ENCODE peak calls at places on chromosomes 1 and 21, in eight cellular contexts. S is heart right ventricle, W is HL-60, A is body of pancreas, Y is AG04450, X is endothelial cell of umbilical vein, K is K562, Q is OCI-LY7. B is an unnamed sample.

GRCh38 chr1:218705391-218705790 is 360.3 kb downstream of the TGFB2 start:
- DNase-seq in S (no peak), X (peak), K (no peak), A (no peak), Y (no peak), Q (no peak), W (no peak), B (no peak)

GRCh38 chr1:205687242-205687641 is 6.9 kb upstream of the SLC45A3 start:
- DNase-seq in A (no peak), X (no peak), Y (no peak), Q (no peak), S (no peak), K (no peak), W (no peak), B (no peak)

GRCh38 chr1:184409011-184409410 is 22.2 kb downstream of the C1orf21 start:
- DNase-seq in Q (no peak), A (no peak), X (no peak), K (no peak), S (no peak), Y (no peak), W (no peak), B (no peak)

GRCh38 chr1:218779341-218779831 is 394.3 kb upstream of the LYPLAL1 start:
- DNase-seq in A (no peak), S (no peak), Y (no peak), K (no peak), X (no peak), W (no peak), Q (no peak), B (no peak)

GRCh38 chr1:53378932-53379661 is 51.2 kb upstream of the LRP8 start:
- DNase-seq in Q (no peak), S (no peak), Y (no peak), A (no peak), K (no peak), X (no peak), W (no peak), B (peak)

GRCh38 chr1:22884806-22885559 is 87.7 kb downstream of the LACTBL1 start:
- DNase-seq in A (no peak), Y (no peak), K (no peak), S (no peak), Q (no peak), X (no peak), W (no peak), B (no peak)

GRCh38 chr1:153789478-153790148 is 14.4 kb downstream of the SLC27A3 start:
- DNase-seq in K (no peak), W (peak), A (peak), Q (no peak), Y (no peak), S (no peak), X (no peak), B (peak)

GRCh38 chr1:207458409-207458808 is 4.3 kb downstream of the CR2 start:
- DNase-seq in Q (no peak), W (no peak), X (no peak), Y (no peak), K (no peak), A (no peak), S (no peak), B (no peak)

GRCh38 chr1:36136535-36136934 is 11.5 kb upstream of the COL8A2 start:
- DNase-seq in Q (no peak), Y (peak), S (no peak), W (no peak), A (no peak), X (peak), K (no peak), B (no peak)

GRCh38 chr1:12616709-12617373 is 1.2 kb downstream of the DHRS3 start:
- DNase-seq in S (peak), Y (no peak), W (no peak), K (no peak), Q (no peak), X (no peak), A (peak), B (no peak)

GRCh38 chr1:92960395-92961130 is 699 bp downstream of the DIPK1A start:
- DNase-seq in Y (peak), A (peak), Q (peak), K (peak), W (peak), X (peak), S (peak), B (peak)

GRCh38 chr1:110288111-110288510 is 51.1 kb upstream of the RBM15 start:
- DNase-seq in Q (no peak), K (no peak), Y (no peak), S (no peak), A (no peak), W (no peak), X (no peak), B (no peak)

GRCh38 chr1:219126267-219126862 is 47.3 kb upstream of the LYPLAL1 start:
- DNase-seq in Q (no peak), W (no peak), Y (no peak), K (no peak), S (no peak), X (no peak), A (no peak), B (no peak)

GRCh38 chr1:28290851-28291250 is 31.5 kb downstream of the SESN2 start:
- DNase-seq in X (no peak), S (no peak), W (no peak), A (no peak), Y (no peak), Q (no peak), K (no peak), B (no peak)

GRCh38 chr21:44875341-44875740 is 1.9 kb upstream of the PTTG1IP start:
- DNase-seq in Y (no peak), K (no peak), W (peak), A (no peak), Q (peak), S (no peak), X (peak), B (no peak)

GRCh38 chr1:115065021-115065420 is 24.3 kb downstream of the TSPAN2 start:
- DNase-seq in Y (no peak), Q (no peak), X (no peak), W (no peak), A (no peak), S (no peak), K (no peak), B (no peak)

GRCh38 chr1:223417903-223418663 is 24.9 kb downstream of the CCDC185 start:
- DNase-seq in Y (no peak), S (no peak), K (no peak), Q (no peak), A (no peak), W (no peak), X (no peak), B (no peak)
- H3K27ac ChIP-seq in Y (no peak), S (no peak), K (no peak), Q (no peak), A (no peak), W (no peak), X (no peak), B (no peak)

GRCh38 chr1:97138515-97139032 is 417.0 kb downstream of the PTBP2 start:
- DNase-seq in X (no peak), S (no peak), Y (no peak), K (no peak), W (no peak), Q (no peak), A (no peak), B (no peak)
- TF ChIP-seq CTCF in X (no peak), S (no peak), Y (no peak), K (no peak), W (no peak), Q (peak), A (no peak), B (peak)

GRCh38 chr1:113101588-113101987 is 28.6 kb downstream of the LRIG2 start:
- DNase-seq in W (no peak), Q (no peak), X (no peak), Y (no peak), K (no peak), S (no peak), A (no peak), B (no peak)

GRCh38 chr1:113106910-113107309 is 33.9 kb downstream of the LRIG2 start:
- DNase-seq in W (no peak), Q (no peak), Y (no peak), A (no peak), K (no peak), X (no peak), S (no peak), B (no peak)

GRCh38 chr1:113103048-113103447 is 30.1 kb downstream of the LRIG2 start:
- DNase-seq in Q (no peak), K (no peak), W (no peak), Y (no peak), X (no peak), S (no peak), A (no peak), B (no peak)

GRCh38 chr1:113103977-113104376 is 31.0 kb downstream of the LRIG2 start:
- DNase-seq in A (no peak), Q (no peak), W (no peak), S (no peak), Y (no peak), K (no peak), X (no peak), B (no peak)
- H3K27ac ChIP-seq in A (no peak), Q (no peak), W (no peak), S (no peak), Y (no peak), K (no peak), X (no peak), B (no peak)

GRCh38 chr1:25217598-25218232 is 14.6 kb downstream of the SYF2 start:
- DNase-seq in X (no peak), Q (no peak), A (no peak), Y (no peak), K (no peak), W (no peak), S (no peak), B (peak)
- TF ChIP-seq CTCF in X (no peak), Q (peak), A (no peak), Y (no peak), K (no peak), W (no peak), S (no peak), B (no peak)

DNA sequence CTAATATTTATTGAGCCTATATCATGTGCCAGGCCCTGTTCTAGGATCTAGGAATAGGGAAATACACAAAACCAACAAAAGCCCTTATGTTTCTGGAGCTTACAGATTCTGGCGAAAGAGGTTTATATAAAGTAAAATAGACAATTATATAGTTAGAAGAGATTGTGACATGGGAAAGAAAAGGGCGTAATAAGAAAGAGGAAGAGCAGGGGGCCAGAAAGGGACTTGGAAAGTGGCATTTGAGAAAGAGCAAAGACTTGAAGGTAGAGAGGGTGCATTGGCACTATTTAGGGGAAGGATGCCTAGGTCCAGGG is 322.5 kb upstream of the FAM78B start:
- DNase-seq in Y (no peak), W (no peak), A (no peak), X (no peak), Q (no peak), K (no peak), S (no peak), B (no peak)
- H3K27ac ChIP-seq in Y (no peak), W (no peak), A (no peak), X (no peak), Q (no peak), K (peak), S (no peak), B (no peak)

DNA sequence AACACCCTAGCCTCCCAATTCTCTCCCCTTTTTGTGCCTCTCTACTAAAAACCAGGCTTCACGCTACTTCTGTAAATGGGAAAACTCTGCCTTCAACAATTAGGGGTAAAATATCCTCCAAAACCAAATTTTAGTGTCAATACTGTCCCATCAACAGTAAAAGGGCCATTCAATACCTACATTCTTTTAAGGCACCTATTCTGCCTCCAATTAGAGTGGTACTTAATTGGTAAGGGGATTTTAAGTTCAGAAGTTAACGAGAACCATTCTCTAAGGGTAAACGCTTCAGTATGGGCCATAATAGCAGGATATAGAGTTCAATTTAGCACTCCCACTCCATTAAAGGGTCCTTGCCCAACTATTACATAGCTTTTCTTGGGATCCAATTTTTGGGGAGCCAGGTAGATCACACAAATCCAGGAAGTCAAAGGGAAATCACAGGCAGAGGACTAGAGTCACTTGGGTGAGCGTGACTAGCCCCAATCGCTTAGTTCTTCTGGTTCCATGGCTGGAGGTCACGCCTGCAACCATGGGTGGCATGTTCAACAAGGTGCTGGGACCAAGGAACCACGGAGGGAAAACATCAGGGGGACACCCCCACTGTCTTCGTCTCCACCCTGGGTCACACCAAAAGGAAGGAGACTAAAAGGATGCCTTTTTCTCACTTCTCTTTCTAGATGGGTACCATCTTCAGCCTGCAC is 20.1 kb upstream of the BSDC1 start:
- DNase-seq in A (no peak), S (no peak), Y (no peak), K (no peak), Q (no peak), W (no peak), X (no peak), B (no peak)
- TF ChIP-seq CTCF in A (no peak), S (no peak), Y (no peak), K (no peak), Q (peak), W (no peak), X (no peak), B (no peak)

DNA sequence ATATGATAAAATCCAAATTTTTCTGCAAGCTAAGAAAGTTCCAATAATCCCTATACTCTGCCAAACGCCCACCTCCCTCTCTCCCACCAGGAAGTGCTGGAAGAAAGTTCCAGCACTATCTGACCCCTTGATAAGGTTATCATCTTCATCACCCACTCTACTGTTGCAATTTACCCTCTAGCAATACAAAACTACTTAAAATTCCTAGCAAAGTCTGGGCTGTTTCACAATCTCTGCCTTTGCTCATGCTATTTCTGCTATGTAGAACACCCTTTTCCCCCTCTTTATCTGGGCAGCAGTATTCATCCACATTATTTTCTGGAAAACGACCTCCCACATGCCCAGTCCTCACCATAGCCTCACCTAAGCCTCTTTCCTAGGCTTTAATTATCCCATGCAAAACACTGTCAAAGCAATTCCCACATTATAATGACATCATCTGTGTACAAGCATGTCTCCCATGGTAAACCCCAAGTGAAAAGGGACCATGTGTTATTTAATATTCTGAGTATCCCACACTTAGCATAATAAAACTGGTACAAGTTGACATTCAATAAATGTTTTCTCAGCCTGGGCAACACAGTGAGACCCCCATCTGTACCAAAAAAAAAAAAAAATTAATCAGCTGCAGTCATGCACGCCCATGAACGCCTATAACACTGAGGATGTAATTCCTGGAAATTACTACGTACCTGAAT is 11.9 kb downstream of the F11R start:
- DNase-seq in S (no peak), W (no peak), Q (no peak), K (no peak), Y (no peak), A (no peak), X (no peak), B (peak)
- H3K27ac ChIP-seq in S (no peak), W (no peak), Q (no peak), K (peak), Y (no peak), A (no peak), X (no peak), B (no peak)

DNA sequence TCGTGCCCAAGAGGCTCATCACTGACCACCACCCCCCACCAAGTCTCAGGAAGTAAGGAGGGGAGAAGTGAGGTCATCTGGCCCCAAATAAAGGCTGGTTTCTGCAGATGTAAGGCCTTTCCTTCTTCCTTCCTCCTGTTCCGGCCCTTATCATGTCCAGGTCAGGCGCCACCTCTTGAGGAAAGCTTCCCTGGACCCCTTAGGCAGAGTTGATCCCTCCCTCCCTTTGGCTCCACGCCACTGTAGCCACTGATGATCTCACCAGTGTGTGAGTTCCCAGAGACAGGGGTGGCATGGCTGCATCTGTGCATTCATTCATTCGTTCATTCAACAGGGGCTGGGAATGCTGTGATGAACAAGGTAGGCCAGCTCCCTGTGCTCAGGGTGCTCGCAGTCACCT is 59.2 kb downstream of the TAS1R2 start:
- DNase-seq in Q (no peak), A (no peak), W (no peak), S (no peak), K (no peak), X (no peak), Y (no peak), B (no peak)
- TF ChIP-seq CTCF in Q (no peak), A (no peak), W (no peak), S (no peak), K (no peak), X (no peak), Y (no peak), B (no peak)

DNA sequence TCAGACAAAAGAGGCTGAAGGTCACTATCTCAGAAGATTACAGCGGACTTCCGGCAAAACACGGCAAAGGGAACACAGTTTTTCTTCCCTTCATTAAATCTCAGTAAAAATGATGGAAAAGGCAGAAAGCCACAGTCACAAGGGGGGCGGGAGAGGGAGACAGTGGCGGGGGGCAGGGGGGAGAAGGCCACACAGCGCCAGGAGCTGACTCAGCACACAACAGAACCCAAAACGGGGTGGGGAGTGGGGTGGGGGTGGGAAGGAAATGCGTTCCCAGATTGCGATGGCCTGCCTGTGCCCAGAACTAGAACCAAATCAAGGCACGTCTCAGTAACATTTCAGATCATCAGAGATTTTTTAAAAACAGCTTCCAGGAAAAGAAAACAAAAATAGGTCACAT is 13.4 kb downstream of the CFAP74 start:
- DNase-seq in Q (no peak), W (no peak), X (no peak), K (no peak), S (no peak), Y (no peak), A (no peak), B (no peak)
- H3K27ac ChIP-seq in Q (no peak), W (no peak), X (no peak), K (no peak), S (no peak), Y (no peak), A (peak), B (peak)

B was measured in coronary artery.